ENCODE peak calls at places on chromosomes 16 and 17, in eight cellular contexts. One of them, this sample, is unnamed.

GRCh38 chr16:2985457-2985856 is 5.2 kb upstream of the PKMYT1 start:
- DNase-seq in GM12865: no peak
- DNase-seq in astrocyte of the cerebellum: no peak
- DNase-seq in glutamatergic neuron: no peak
- DNase-seq in keratinocyte: no peak
- DNase-seq in Panc1: no peak
- DNase-seq in lower leg skin: no peak
- DNase-seq in upper lobe of right lung: no peak
- DNase-seq in this sample: no peak

GRCh38 chr16:73847090-73847489 is 449.5 kb upstream of the PSMD7 start:
- DNase-seq in GM12865: no peak
- DNase-seq in astrocyte of the cerebellum: no peak
- DNase-seq in glutamatergic neuron: no peak
- DNase-seq in keratinocyte: no peak
- DNase-seq in Panc1: no peak
- DNase-seq in lower leg skin: no peak
- DNase-seq in upper lobe of right lung: no peak
- DNase-seq in this sample: no peak

GRCh38 chr17:77723071-77723908 is 235.2 kb upstream of the TNRC6C start:
- DNase-seq in GM12865: no peak
- DNase-seq in astrocyte of the cerebellum: no peak
- DNase-seq in glutamatergic neuron: no peak
- DNase-seq in keratinocyte: no peak
- DNase-seq in Panc1: no peak
- DNase-seq in lower leg skin: peak
- DNase-seq in upper lobe of right lung: no peak
- DNase-seq in this sample: no peak

GRCh38 chr17:32723310-32723955 is 153.5 kb downstream of the MYO1D start:
- DNase-seq in GM12865: no peak
- DNase-seq in astrocyte of the cerebellum: no peak
- DNase-seq in glutamatergic neuron: no peak
- DNase-seq in keratinocyte: no peak
- DNase-seq in Panc1: no peak
- DNase-seq in lower leg skin: no peak
- DNase-seq in upper lobe of right lung: no peak
- DNase-seq in this sample: no peak

GRCh38 chr17:17822189-17822978 is 14.4 kb downstream of the SREBF1 start:
- DNase-seq in GM12865: no peak
- DNase-seq in astrocyte of the cerebellum: peak
- DNase-seq in glutamatergic neuron: no peak
- DNase-seq in keratinocyte: no peak
- DNase-seq in Panc1: no peak
- DNase-seq in lower leg skin: no peak
- DNase-seq in upper lobe of right lung: no peak
- DNase-seq in this sample: no peak

GRCh38 chr17:2551493-2551892 is 39.8 kb upstream of the METTL16 start:
- DNase-seq in GM12865: no peak
- DNase-seq in astrocyte of the cerebellum: no peak
- DNase-seq in glutamatergic neuron: no peak
- DNase-seq in keratinocyte: no peak
- DNase-seq in Panc1: no peak
- DNase-seq in lower leg skin: no peak
- DNase-seq in upper lobe of right lung: no peak
- DNase-seq in this sample: no peak

GRCh38 chr16:50238314-50238713 is 28.0 kb upstream of the ADCY7 start:
- DNase-seq in GM12865: no peak
- DNase-seq in astrocyte of the cerebellum: no peak
- DNase-seq in glutamatergic neuron: no peak
- DNase-seq in keratinocyte: no peak
- DNase-seq in Panc1: no peak
- DNase-seq in lower leg skin: no peak
- DNase-seq in upper lobe of right lung: no peak
- DNase-seq in this sample: no peak

GRCh38 chr17:48590603-48591161 is 641 bp upstream of the HOXB3 start:
- DNase-seq in GM12865: no peak
- DNase-seq in astrocyte of the cerebellum: no peak
- DNase-seq in glutamatergic neuron: no peak
- DNase-seq in keratinocyte: no peak
- DNase-seq in Panc1: no peak
- DNase-seq in lower leg skin: no peak
- DNase-seq in upper lobe of right lung: no peak
- DNase-seq in this sample: no peak

GRCh38 chr16:89357055-89357454 is 133.3 kb downstream of the ANKRD11 start:
- DNase-seq in GM12865: no peak
- DNase-seq in astrocyte of the cerebellum: no peak
- DNase-seq in glutamatergic neuron: no peak
- DNase-seq in keratinocyte: no peak
- DNase-seq in Panc1: no peak
- DNase-seq in lower leg skin: no peak
- DNase-seq in upper lobe of right lung: peak
- DNase-seq in this sample: no peak

GRCh38 chr17:45388604-45389325 is 43.9 kb downstream of the ARHGAP27 start:
- DNase-seq in GM12865: no peak
- DNase-seq in astrocyte of the cerebellum: no peak
- DNase-seq in glutamatergic neuron: no peak
- DNase-seq in keratinocyte: no peak
- DNase-seq in Panc1: no peak
- DNase-seq in lower leg skin: no peak
- DNase-seq in upper lobe of right lung: no peak
- DNase-seq in this sample: no peak

GRCh38 chr17:753407-753806 is 1.3 kb upstream of the GEMIN4 start:
- DNase-seq in GM12865: no peak
- DNase-seq in astrocyte of the cerebellum: no peak
- DNase-seq in glutamatergic neuron: no peak
- DNase-seq in keratinocyte: no peak
- DNase-seq in Panc1: no peak
- DNase-seq in lower leg skin: no peak
- DNase-seq in upper lobe of right lung: no peak
- DNase-seq in this sample: no peak

GRCh38 chr17:81734405-81735055 is 22.4 kb downstream of the SLC25A10 start:
- DNase-seq in GM12865: no peak
- DNase-seq in astrocyte of the cerebellum: no peak
- DNase-seq in glutamatergic neuron: no peak
- DNase-seq in keratinocyte: no peak
- DNase-seq in Panc1: no peak
- DNase-seq in lower leg skin: no peak
- DNase-seq in upper lobe of right lung: peak
- DNase-seq in this sample: peak

GRCh38 chr17:50020841-50021599 is 26.0 kb upstream of the DLX3 start:
- DNase-seq in GM12865: no peak
- DNase-seq in astrocyte of the cerebellum: no peak
- DNase-seq in glutamatergic neuron: no peak
- DNase-seq in keratinocyte: no peak
- DNase-seq in Panc1: no peak
- DNase-seq in lower leg skin: peak
- DNase-seq in upper lobe of right lung: no peak
- DNase-seq in this sample: no peak

GRCh38 chr17:33464669-33465275 is 171.7 kb upstream of the ASIC2 start:
- DNase-seq in GM12865: no peak
- DNase-seq in astrocyte of the cerebellum: no peak
- DNase-seq in glutamatergic neuron: no peak
- DNase-seq in keratinocyte: no peak
- DNase-seq in Panc1: no peak
- DNase-seq in lower leg skin: no peak
- DNase-seq in upper lobe of right lung: no peak
- DNase-seq in this sample: no peak

GRCh38 chr17:67689534-67690177 is 28.1 kb upstream of the NOL11 start:
- DNase-seq in GM12865: peak
- DNase-seq in astrocyte of the cerebellum: peak
- DNase-seq in glutamatergic neuron: peak
- DNase-seq in keratinocyte: peak
- DNase-seq in Panc1: peak
- DNase-seq in lower leg skin: no peak
- DNase-seq in upper lobe of right lung: no peak
- DNase-seq in this sample: no peak

GRCh38 chr17:76153640-76154039 is 12.6 kb upstream of the FOXJ1 start:
- DNase-seq in GM12865: no peak
- DNase-seq in astrocyte of the cerebellum: no peak
- DNase-seq in glutamatergic neuron: no peak
- DNase-seq in keratinocyte: no peak
- DNase-seq in Panc1: no peak
- DNase-seq in lower leg skin: peak
- DNase-seq in upper lobe of right lung: peak
- DNase-seq in this sample: peak
- TF ChIP-seq CTCF in GM12865: no peak
- TF ChIP-seq CTCF in astrocyte of the cerebellum: peak
- TF ChIP-seq CTCF in glutamatergic neuron: no peak
- TF ChIP-seq CTCF in keratinocyte: no peak
- TF ChIP-seq CTCF in Panc1: no peak
- TF ChIP-seq CTCF in lower leg skin: no peak
- TF ChIP-seq CTCF in upper lobe of right lung: no peak
- TF ChIP-seq CTCF in this sample: no peak

DNA sequence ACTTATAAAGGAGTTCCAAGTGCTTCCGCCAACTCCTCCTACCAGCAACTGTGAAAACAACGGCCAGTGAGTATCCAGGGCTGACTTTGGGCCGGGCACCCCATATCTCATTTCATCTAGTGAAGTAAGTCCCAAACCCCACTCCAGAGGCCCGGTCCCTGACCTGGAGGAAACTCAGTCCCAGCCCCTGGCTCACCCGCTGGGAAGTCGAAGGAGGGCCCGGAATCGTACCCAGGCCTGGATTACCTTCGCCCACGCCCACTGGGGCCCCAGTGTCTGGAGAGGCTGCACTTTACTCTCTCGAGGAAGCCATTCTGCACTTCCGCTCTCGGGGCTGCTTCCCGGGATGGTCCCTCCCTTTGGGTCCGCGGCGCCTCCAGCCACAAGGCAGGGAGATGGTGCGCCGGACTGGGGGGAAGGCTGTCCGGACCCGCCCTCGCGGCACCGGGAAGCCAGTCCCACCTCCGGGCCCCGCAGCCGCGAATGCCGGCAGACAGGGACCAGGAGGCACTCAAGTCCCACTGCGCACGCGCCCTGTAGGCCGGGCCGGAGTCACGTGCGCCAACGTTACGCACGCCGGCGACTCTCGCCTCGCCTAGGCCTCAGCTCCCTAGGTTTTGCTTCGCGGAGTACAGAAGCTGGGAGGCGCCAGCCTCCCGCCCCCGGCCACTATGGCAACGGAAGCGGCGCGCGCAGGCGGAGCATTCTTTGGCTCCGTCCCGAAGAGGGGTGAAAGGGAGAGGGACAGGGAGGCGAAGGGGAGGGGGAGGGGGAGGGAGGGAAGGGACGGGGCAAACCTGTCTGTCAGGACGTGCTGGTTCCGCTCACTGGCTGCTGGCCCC is at the start of gene CMTR2:
- DNase-seq in GM12865: peak
- DNase-seq in astrocyte of the cerebellum: peak
- DNase-seq in glutamatergic neuron: peak
- DNase-seq in keratinocyte: peak
- DNase-seq in Panc1: peak
- DNase-seq in lower leg skin: peak
- DNase-seq in upper lobe of right lung: peak
- DNase-seq in this sample: peak
- TF ChIP-seq CTCF in GM12865: no peak
- TF ChIP-seq CTCF in astrocyte of the cerebellum: no peak
- TF ChIP-seq CTCF in glutamatergic neuron: no peak
- TF ChIP-seq CTCF in keratinocyte: no peak
- TF ChIP-seq CTCF in Panc1: no peak
- TF ChIP-seq CTCF in lower leg skin: no peak
- TF ChIP-seq CTCF in upper lobe of right lung: no peak
- TF ChIP-seq CTCF in this sample: no peak

DNA sequence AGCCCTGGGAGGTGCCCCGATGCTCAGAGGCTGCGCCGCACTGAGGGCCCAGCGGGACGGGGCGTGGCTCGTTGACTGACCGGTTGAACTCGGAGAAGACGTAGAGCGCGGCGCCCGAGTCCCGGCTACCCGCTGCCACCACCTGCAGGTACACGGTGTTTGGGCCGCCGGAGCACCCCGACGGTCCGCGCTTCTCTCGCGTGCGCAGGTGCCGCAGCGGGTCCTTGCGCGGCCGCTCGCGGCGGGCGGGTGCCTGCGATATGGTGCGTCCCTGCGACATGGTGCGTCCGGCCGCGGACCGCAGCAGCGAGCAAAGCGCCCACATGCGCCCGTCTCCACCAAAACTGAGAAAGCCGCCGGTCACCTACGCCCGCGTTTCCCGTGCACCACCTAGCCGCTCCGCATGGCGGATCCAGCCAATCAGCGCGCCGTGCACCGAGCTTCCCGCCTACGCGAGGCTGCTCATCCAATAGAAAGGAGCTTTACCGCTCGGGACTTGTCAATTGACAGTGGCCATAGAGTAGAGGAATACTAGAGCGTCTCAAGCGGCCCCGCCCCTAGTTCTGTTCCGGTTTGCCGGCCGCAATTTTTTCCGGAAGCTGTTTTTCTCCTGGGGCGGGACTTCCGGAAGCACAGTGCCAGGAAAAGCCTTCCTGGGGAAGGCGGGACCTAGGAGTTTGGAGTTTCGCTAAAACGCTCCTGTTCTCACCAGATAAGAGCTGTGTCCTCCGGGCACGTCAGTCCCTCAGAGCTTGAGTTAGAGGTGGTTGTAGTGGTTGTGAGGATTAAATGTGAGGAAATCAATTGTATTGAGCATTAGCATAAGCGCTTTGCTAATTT is at the start of gene ELAC2:
- DNase-seq in GM12865: peak
- DNase-seq in astrocyte of the cerebellum: peak
- DNase-seq in glutamatergic neuron: peak
- DNase-seq in keratinocyte: peak
- DNase-seq in Panc1: peak
- DNase-seq in lower leg skin: peak
- DNase-seq in upper lobe of right lung: peak
- DNase-seq in this sample: peak
- TF ChIP-seq CTCF in GM12865: no peak
- TF ChIP-seq CTCF in astrocyte of the cerebellum: no peak
- TF ChIP-seq CTCF in glutamatergic neuron: peak
- TF ChIP-seq CTCF in keratinocyte: peak
- TF ChIP-seq CTCF in Panc1: no peak
- TF ChIP-seq CTCF in lower leg skin: no peak
- TF ChIP-seq CTCF in upper lobe of right lung: peak
- TF ChIP-seq CTCF in this sample: peak

GRCh38 chr16:24257965-24258364 is 1.8 kb downstream of the CACNG3 start:
- DNase-seq in GM12865: no peak
- DNase-seq in astrocyte of the cerebellum: no peak
- DNase-seq in glutamatergic neuron: no peak
- DNase-seq in keratinocyte: no peak
- DNase-seq in Panc1: no peak
- DNase-seq in lower leg skin: no peak
- DNase-seq in upper lobe of right lung: no peak
- DNase-seq in this sample: no peak

GRCh38 chr16:24255446-24256352 is at the start of gene CACNG3:
- DNase-seq in GM12865: peak
- DNase-seq in astrocyte of the cerebellum: no peak
- DNase-seq in glutamatergic neuron: peak
- DNase-seq in keratinocyte: peak
- DNase-seq in Panc1: no peak
- DNase-seq in lower leg skin: no peak
- DNase-seq in upper lobe of right lung: peak
- DNase-seq in this sample: peak

DNA sequence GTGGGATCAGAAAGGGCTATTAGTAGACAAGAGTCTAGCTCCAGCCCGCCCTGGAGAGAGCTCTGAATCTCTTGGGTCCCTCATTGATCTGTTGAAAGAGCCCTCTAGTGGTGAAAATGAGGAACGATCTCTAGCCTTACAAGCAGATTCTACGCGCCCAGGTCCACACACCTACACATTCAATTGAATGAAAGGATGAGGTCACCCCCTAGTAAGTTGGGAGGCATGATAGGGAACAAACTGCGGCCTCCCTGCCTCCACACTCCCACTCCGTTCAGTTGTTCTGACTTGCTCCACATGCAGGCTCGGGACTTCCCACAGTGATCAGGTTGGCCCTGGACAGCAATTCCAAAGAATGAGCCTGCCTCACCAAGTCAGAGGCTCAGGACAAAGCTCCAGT is 2.9 kb upstream of the CACNG3 start:
- DNase-seq in GM12865: peak
- DNase-seq in astrocyte of the cerebellum: no peak
- DNase-seq in glutamatergic neuron: peak
- DNase-seq in keratinocyte: peak
- DNase-seq in Panc1: peak
- DNase-seq in lower leg skin: no peak
- DNase-seq in upper lobe of right lung: no peak
- DNase-seq in this sample: no peak
- TF ChIP-seq CTCF in GM12865: peak
- TF ChIP-seq CTCF in astrocyte of the cerebellum: peak
- TF ChIP-seq CTCF in glutamatergic neuron: peak
- TF ChIP-seq CTCF in keratinocyte: peak
- TF ChIP-seq CTCF in Panc1: peak
- TF ChIP-seq CTCF in lower leg skin: no peak
- TF ChIP-seq CTCF in upper lobe of right lung: peak
- TF ChIP-seq CTCF in this sample: peak